ENCODE peak calls at places on chromosome 10, in eight cellular contexts. N is mesendoderm; G is central memory CD4-positive, alpha-beta T cell; B is stimulated activated CD8-positive, alpha-beta memory T cell treated with anti-CD3 and anti-CD28 coated beads, Interleukin-4, amount 100 ng/mL, for 24 hours; L is activated effector memory CD4-positive, alpha-beta T cell treated with Interleukin-2 at 50 U/mL for 16 hours; Y is neural crest cell; S is amygdala; P is kidney tubule cell. X is an unnamed sample.

GRCh38 chr10:48557511-48558123 is 47.3 kb downstream of the ARHGAP22 start:
- DNase-seq in N (no peak), G (no peak), B (no peak), L (no peak), Y (no peak), S (no peak), P (no peak), X (no peak)

GRCh38 chr10:91144961-91145360 is 75.5 kb upstream of the PCGF5 start:
- DNase-seq in N (no peak), G (no peak), B (no peak), L (no peak), Y (no peak), S (no peak), P (no peak), X (no peak)

GRCh38 chr10:20622522-20623270 is 274.4 kb downstream of the NEBL start:
- DNase-seq in N (no peak), G (no peak), B (no peak), L (no peak), Y (no peak), S (no peak), P (peak; percentile 38), X (no peak)

GRCh38 chr10:91054325-91054724 is 133.4 kb upstream of the ANKRD1 start:
- DNase-seq in N (peak; percentile 22), G (no peak), B (no peak), L (no peak), Y (no peak), S (no peak), P (peak; percentile 11), X (no peak)

GRCh38 chr10:122435212-122435827 is 19.1 kb upstream of the ARMS2 start:
- DNase-seq in N (peak; percentile 28), G (peak; percentile 54), B (no peak), L (no peak), Y (no peak), S (no peak), P (peak; percentile 61), X (no peak)

GRCh38 chr10:130729876-130730275 is 581.6 kb downstream of the TCERG1L start:
- DNase-seq in N (no peak), G (no peak), B (no peak), L (no peak), Y (no peak), S (no peak), P (no peak), X (no peak)

GRCh38 chr10:132790934-132791829 is 5.2 kb upstream of the NKX6-2 start:
- DNase-seq in N (no peak), G (no peak), B (no peak), L (no peak), Y (no peak), S (no peak), P (no peak), X (no peak)

GRCh38 chr10:78741541-78741940 is 327.2 kb upstream of the ZMIZ1 start:
- DNase-seq in N (no peak), G (no peak), B (no peak), L (no peak), Y (no peak), S (no peak), P (no peak), X (no peak)

GRCh38 chr10:66822801-66823200 is 103.0 kb upstream of the LRRTM3 start:
- DNase-seq in N (peak; percentile 12), G (no peak), B (no peak), L (no peak), Y (no peak), S (no peak), P (no peak), X (no peak)

GRCh38 chr10:79386637-79387465 is 39.6 kb downstream of the PPIF start:
- DNase-seq in N (no peak), G (no peak), B (no peak), L (no peak), Y (peak; percentile 1), S (no peak), P (no peak), X (peak; percentile 16)

GRCh38 chr10:113228570-113228969 is 278.5 kb downstream of the TCF7L2 start:
- DNase-seq in N (no peak), G (no peak), B (no peak), L (no peak), Y (no peak), S (no peak), P (peak; percentile 12), X (no peak)

GRCh38 chr10:77500754-77501151 is 136.9 kb downstream of the KCNMA1 start:
- DNase-seq in N (no peak), G (no peak), B (no peak), L (no peak), Y (no peak), S (no peak), P (peak; percentile 75), X (no peak)

GRCh38 chr10:66784796-66785195 is 141.0 kb upstream of the LRRTM3 start:
- DNase-seq in N (no peak), G (no peak), B (no peak), L (no peak), Y (no peak), S (no peak), P (no peak), X (no peak)

GRCh38 chr10:101229275-101230184 is at the start of gene LBX1:
- DNase-seq in N (no peak), G (no peak), B (no peak), L (no peak), Y (no peak), S (no peak), P (no peak), X (peak; percentile 45)

GRCh38 chr10:123150986-123151738 is 3.0 kb upstream of the BUB3 start:
- DNase-seq in N (peak; percentile 69), G (no peak), B (no peak), L (no peak), Y (no peak), S (no peak), P (peak; percentile 54), X (peak; percentile 25)

GRCh38 chr10:65571011-65571570 is 1354.7 kb upstream of the LRRTM3 start:
- DNase-seq in N (peak; percentile 71), G (no peak), B (no peak), L (no peak), Y (no peak), S (no peak), P (peak; percentile 33), X (no peak)

GRCh38 chr10:38094923-38095574 is 912 bp downstream of the ZNF37A start:
- DNase-seq in N (no peak), G (no peak), B (no peak), L (no peak), Y (no peak), S (no peak), P (no peak), X (no peak)

GRCh38 chr10:133252223-133252552 is 14.5 kb downstream of the VENTX start:
- DNase-seq in N (no peak), G (no peak), B (no peak), L (no peak), Y (no peak), S (no peak), P (no peak), X (no peak)

GRCh38 chr10:114829160-114829909 is 7.8 kb downstream of the FHIP2A start:
- DNase-seq in N (no peak), G (no peak), B (no peak), L (no peak), Y (no peak), S (no peak), P (no peak), X (no peak)

GRCh38 chr10:131789516-131789915 is 111.3 kb upstream of the PPP2R2D start:
- DNase-seq in N (no peak), G (no peak), B (no peak), L (no peak), Y (no peak), S (no peak), P (no peak), X (no peak)

GRCh38 chr10:102434251-102434913 is 2.0 kb upstream of the CUEDC2 start:
- DNase-seq in N (peak; percentile 49), G (no peak), B (no peak), L (no peak), Y (no peak), S (no peak), P (peak; percentile 21), X (no peak)

GRCh38 chr10:7153750-7154149 is 257.1 kb downstream of the SFMBT2 start:
- DNase-seq in N (no peak), G (no peak), B (no peak), L (no peak), Y (no peak), S (no peak), P (peak; percentile 84), X (no peak)

GRCh38 chr10:76352300-76352699 is 920.9 kb downstream of the LRMDA start:
- DNase-seq in N (no peak), G (no peak), B (no peak), L (no peak), Y (no peak), S (no peak), P (peak; percentile 70), X (no peak)

GRCh38 chr10:6778992-6779701 is 199.1 kb upstream of the PRKCQ start:
- DNase-seq in N (peak; percentile 85), G (no peak), B (no peak), L (no peak), Y (no peak), S (no peak), P (peak; percentile 98), X (no peak)

GRCh38 chr10:953836-954235 is 22.3 kb upstream of the LARP4B start:
- DNase-seq in N (no peak), G (no peak), B (no peak), L (no peak), Y (no peak), S (no peak), P (no peak), X (no peak)

GRCh38 chr10:15245530-15245929 is 77.0 kb upstream of the NMT2 start:
- DNase-seq in N (peak; percentile 64), G (no peak), B (no peak), L (no peak), Y (no peak), S (no peak), P (no peak), X (no peak)

GRCh38 chr10:94429049-94429707 is 26.8 kb downstream of the TBC1D12 start:
- DNase-seq in N (no peak), G (no peak), B (no peak), L (no peak), Y (no peak), S (no peak), P (peak; percentile 51), X (no peak)

GRCh38 chr10:36730316-36730715 is 395.1 kb upstream of the ANKRD30A start:
- DNase-seq in N (no peak), G (no peak), B (no peak), L (no peak), Y (no peak), S (no peak), P (peak; percentile 16), X (no peak)

GRCh38 chr10:97180986-97181385 is 4.8 kb downstream of the SLIT1 start:
- DNase-seq in N (no peak), G (no peak), B (no peak), L (no peak), Y (no peak), S (no peak), P (no peak), X (no peak)

GRCh38 chr10:126500185-126500584 is 111.9 kb upstream of the ADAM12 start:
- DNase-seq in N (no peak), G (no peak), B (no peak), L (no peak), Y (no peak), S (no peak), P (no peak), X (no peak)

GRCh38 chr10:97865488-97865887 is 15.8 kb downstream of the GOLGA7B start:
- DNase-seq in N (no peak), G (no peak), B (no peak), L (no peak), Y (no peak), S (no peak), P (no peak), X (no peak)

GRCh38 chr10:97140887-97141745 is 44.6 kb downstream of the SLIT1 start:
- DNase-seq in N (peak; percentile 59), G (no peak), B (no peak), L (no peak), Y (peak; percentile 29), S (no peak), P (no peak), X (no peak)

GRCh38 chr10:90587081-90587491 is 270.8 kb downstream of the HTR7 start:
- DNase-seq in N (no peak), G (no peak), B (no peak), L (no peak), Y (no peak), S (no peak), P (peak; percentile 11), X (no peak)

GRCh38 chr10:70847666-70848360 is 32.1 kb downstream of the SGPL1 start:
- DNase-seq in N (no peak), G (no peak), B (no peak), L (no peak), Y (no peak), S (no peak), P (no peak), X (peak; percentile 8)

X was measured in frontal cortex.